ENCODE peak calls at places on chromosomes 3 and 15, in seven cellular contexts. One of them, this sample, is unnamed.

GRCh38 chr3:70471464-70472342 is 159.3 kb upstream of the MDFIC2 start:
- DNase-seq in stimulated activated CD4-positive, alpha-beta T cell treated with anti-CD3 and anti-CD28 coated beads, Interleukin-15, amount 100 ng/mL, for 24 hours: no peak
- DNase-seq in HuH-7: no peak
- DNase-seq in Right ventricle myocardium superior: no peak
- DNase-seq in PC-3: no peak
- DNase-seq in fibroblast of lung: peak; percentile 0
- DNase-seq in stimulated activated CD8-positive, alpha-beta memory T cell treated with anti-CD3 and anti-CD28 coated beads, Interleukin-15, amount 100 ng/mL, for 24 hours: no peak
- DNase-seq in this sample: no peak

GRCh38 chr3:164351126-164351525 is 727.2 kb downstream of the SI start:
- DNase-seq in fibroblast of lung: no peak
- DNase-seq in HuH-7: no peak
- DNase-seq in stimulated activated CD4-positive, alpha-beta T cell treated with anti-CD3 and anti-CD28 coated beads, Interleukin-15, amount 100 ng/mL, for 24 hours: no peak
- DNase-seq in stimulated activated CD8-positive, alpha-beta memory T cell treated with anti-CD3 and anti-CD28 coated beads, Interleukin-15, amount 100 ng/mL, for 24 hours: no peak
- DNase-seq in PC-3: no peak
- DNase-seq in Right ventricle myocardium superior: no peak
- DNase-seq in this sample: no peak

GRCh38 chr3:177427540-177427939 is 230.3 kb upstream of the TBL1XR1 start:
- DNase-seq in PC-3: peak; percentile 35
- DNase-seq in HuH-7: no peak
- DNase-seq in stimulated activated CD8-positive, alpha-beta memory T cell treated with anti-CD3 and anti-CD28 coated beads, Interleukin-15, amount 100 ng/mL, for 24 hours: no peak
- DNase-seq in stimulated activated CD4-positive, alpha-beta T cell treated with anti-CD3 and anti-CD28 coated beads, Interleukin-15, amount 100 ng/mL, for 24 hours: peak; percentile 19
- DNase-seq in fibroblast of lung: peak; percentile 50
- DNase-seq in Right ventricle myocardium superior: no peak
- DNase-seq in this sample: no peak

GRCh38 chr3:139310474-139310933 is 33.3 kb upstream of the MRPS22 start:
- DNase-seq in HuH-7: no peak
- DNase-seq in stimulated activated CD8-positive, alpha-beta memory T cell treated with anti-CD3 and anti-CD28 coated beads, Interleukin-15, amount 100 ng/mL, for 24 hours: no peak
- DNase-seq in fibroblast of lung: peak; percentile 84
- DNase-seq in stimulated activated CD4-positive, alpha-beta T cell treated with anti-CD3 and anti-CD28 coated beads, Interleukin-15, amount 100 ng/mL, for 24 hours: no peak
- DNase-seq in Right ventricle myocardium superior: no peak
- DNase-seq in PC-3: peak; percentile 89
- DNase-seq in this sample: no peak

GRCh38 chr3:39108309-39108708 is 829 bp downstream of the TTC21A start:
- DNase-seq in HuH-7: no peak
- DNase-seq in stimulated activated CD4-positive, alpha-beta T cell treated with anti-CD3 and anti-CD28 coated beads, Interleukin-15, amount 100 ng/mL, for 24 hours: peak; percentile 14
- DNase-seq in stimulated activated CD8-positive, alpha-beta memory T cell treated with anti-CD3 and anti-CD28 coated beads, Interleukin-15, amount 100 ng/mL, for 24 hours: no peak
- DNase-seq in PC-3: no peak
- DNase-seq in Right ventricle myocardium superior: no peak
- DNase-seq in fibroblast of lung: no peak
- DNase-seq in this sample: no peak

GRCh38 chr3:113758389-113759029 is 11.7 kb downstream of the ATP6V1A start:
- DNase-seq in HuH-7: no peak
- DNase-seq in PC-3: no peak
- DNase-seq in stimulated activated CD4-positive, alpha-beta T cell treated with anti-CD3 and anti-CD28 coated beads, Interleukin-15, amount 100 ng/mL, for 24 hours: no peak
- DNase-seq in stimulated activated CD8-positive, alpha-beta memory T cell treated with anti-CD3 and anti-CD28 coated beads, Interleukin-15, amount 100 ng/mL, for 24 hours: no peak
- DNase-seq in Right ventricle myocardium superior: no peak
- DNase-seq in fibroblast of lung: no peak
- DNase-seq in this sample: no peak

GRCh38 chr3:100467133-100467532 is 25.3 kb upstream of the TMEM45A start:
- DNase-seq in Right ventricle myocardium superior: no peak
- DNase-seq in stimulated activated CD8-positive, alpha-beta memory T cell treated with anti-CD3 and anti-CD28 coated beads, Interleukin-15, amount 100 ng/mL, for 24 hours: no peak
- DNase-seq in PC-3: no peak
- DNase-seq in fibroblast of lung: no peak
- DNase-seq in HuH-7: no peak
- DNase-seq in stimulated activated CD4-positive, alpha-beta T cell treated with anti-CD3 and anti-CD28 coated beads, Interleukin-15, amount 100 ng/mL, for 24 hours: no peak
- DNase-seq in this sample: no peak

GRCh38 chr15:65411470-65412071 is 11.2 kb downstream of the IGDCC4 start:
- DNase-seq in stimulated activated CD4-positive, alpha-beta T cell treated with anti-CD3 and anti-CD28 coated beads, Interleukin-15, amount 100 ng/mL, for 24 hours: no peak
- DNase-seq in HuH-7: no peak
- DNase-seq in stimulated activated CD8-positive, alpha-beta memory T cell treated with anti-CD3 and anti-CD28 coated beads, Interleukin-15, amount 100 ng/mL, for 24 hours: no peak
- DNase-seq in PC-3: peak; percentile 34
- DNase-seq in fibroblast of lung: no peak
- DNase-seq in Right ventricle myocardium superior: no peak
- DNase-seq in this sample: no peak

GRCh38 chr15:70419046-70419445 is 321.3 kb upstream of the TLE3 start:
- DNase-seq in PC-3: no peak
- DNase-seq in fibroblast of lung: no peak
- DNase-seq in stimulated activated CD8-positive, alpha-beta memory T cell treated with anti-CD3 and anti-CD28 coated beads, Interleukin-15, amount 100 ng/mL, for 24 hours: no peak
- DNase-seq in Right ventricle myocardium superior: no peak
- DNase-seq in stimulated activated CD4-positive, alpha-beta T cell treated with anti-CD3 and anti-CD28 coated beads, Interleukin-15, amount 100 ng/mL, for 24 hours: no peak
- DNase-seq in HuH-7: no peak
- DNase-seq in this sample: no peak

GRCh38 chr15:98845138-98845884 is 162.3 kb downstream of the PGPEP1L start:
- DNase-seq in Right ventricle myocardium superior: no peak
- DNase-seq in fibroblast of lung: no peak
- DNase-seq in PC-3: no peak
- DNase-seq in stimulated activated CD8-positive, alpha-beta memory T cell treated with anti-CD3 and anti-CD28 coated beads, Interleukin-15, amount 100 ng/mL, for 24 hours: no peak
- DNase-seq in HuH-7: no peak
- DNase-seq in stimulated activated CD4-positive, alpha-beta T cell treated with anti-CD3 and anti-CD28 coated beads, Interleukin-15, amount 100 ng/mL, for 24 hours: no peak
- DNase-seq in this sample: no peak

GRCh38 chr3:194933465-194933864 is 247.8 kb downstream of the FAM43A start:
- DNase-seq in Right ventricle myocardium superior: no peak
- DNase-seq in HuH-7: no peak
- DNase-seq in PC-3: no peak
- DNase-seq in stimulated activated CD4-positive, alpha-beta T cell treated with anti-CD3 and anti-CD28 coated beads, Interleukin-15, amount 100 ng/mL, for 24 hours: no peak
- DNase-seq in stimulated activated CD8-positive, alpha-beta memory T cell treated with anti-CD3 and anti-CD28 coated beads, Interleukin-15, amount 100 ng/mL, for 24 hours: no peak
- DNase-seq in fibroblast of lung: no peak
- DNase-seq in this sample: no peak

GRCh38 chr3:161149529-161149928 is 44.4 kb upstream of the B3GALNT1 start:
- DNase-seq in stimulated activated CD8-positive, alpha-beta memory T cell treated with anti-CD3 and anti-CD28 coated beads, Interleukin-15, amount 100 ng/mL, for 24 hours: no peak
- DNase-seq in HuH-7: peak; percentile 24
- DNase-seq in stimulated activated CD4-positive, alpha-beta T cell treated with anti-CD3 and anti-CD28 coated beads, Interleukin-15, amount 100 ng/mL, for 24 hours: no peak
- DNase-seq in PC-3: peak; percentile 80
- DNase-seq in Right ventricle myocardium superior: no peak
- DNase-seq in fibroblast of lung: peak; percentile 71
- DNase-seq in this sample: no peak